ENCODE peak calls at places on chromosome 10, in nine cellular contexts. I, U, A, W, D, X, V, C and K are unnamed samples.

GRCh38 chr10:101565370-101565900 is 22.6 kb downstream of the POLL start:
- DNase-seq in D (no peak), X (no peak), V (no peak), C (no peak), I (no peak), U (no peak), A (no peak), W (no peak), K (no peak)

GRCh38 chr10:43801137-43801536 is 152.5 kb upstream of the ZNF32 start:
- DNase-seq in V (no peak), A (no peak), D (no peak), U (no peak), I (no peak), C (no peak), W (no peak), X (no peak), K (no peak)

GRCh38 chr10:124325998-124326636 is 92.6 kb downstream of the OAT start:
- DNase-seq in C (no peak), W (no peak), U (no peak), I (no peak), D (no peak), V (no peak), X (no peak), A (no peak), K (no peak)

GRCh38 chr10:118439824-118440223 is 97.7 kb upstream of the FAM204A start:
- DNase-seq in W (no peak), A (no peak), U (no peak), C (no peak), X (no peak), D (no peak), I (no peak), V (no peak), K (no peak)

GRCh38 chr10:21526952-21527633 is 1.6 kb upstream of the SKIDA1 start:
- DNase-seq in V (peak; percentile 77), A (peak; percentile 84), D (peak; percentile 73), X (no peak), I (peak; percentile 51), W (peak; percentile 80), C (peak; percentile 82), U (peak; percentile 55), K (no peak)

GRCh38 chr10:33248638-33249037 is 85.8 kb downstream of the NRP1 start:
- DNase-seq in C (no peak), W (no peak), U (peak; percentile 100), D (no peak), X (no peak), A (peak; percentile 87), I (peak; percentile 79), V (no peak), K (peak; percentile 3)

GRCh38 chr10:94403034-94403822 is 887 bp downstream of the TBC1D12 start:
- DNase-seq in X (peak; percentile 52), W (peak; percentile 79), U (peak; percentile 74), D (peak; percentile 82), C (peak; percentile 62), A (peak; percentile 86), V (peak; percentile 74), I (peak; percentile 83), K (peak; percentile 76)

GRCh38 chr10:129332476-129332875 is 134.6 kb upstream of the MGMT start:
- DNase-seq in I (no peak), C (peak; percentile 90), X (peak; percentile 6), V (peak; percentile 15), A (no peak), D (peak; percentile 56), U (peak; percentile 16), W (peak; percentile 75), K (peak; percentile 35)

GRCh38 chr10:33330543-33331019 is 3.9 kb downstream of the NRP1 start:
- DNase-seq in C (peak; percentile 81), A (peak; percentile 85), I (peak; percentile 59), X (peak; percentile 64), V (peak; percentile 87), W (peak; percentile 85), U (peak; percentile 100), D (peak; percentile 80), K (peak; percentile 67)

GRCh38 chr10:124663228-124663627 is 81.0 kb downstream of the FAM53B start:
- DNase-seq in V (no peak), A (no peak), U (no peak), I (no peak), C (no peak), X (no peak), D (no peak), W (no peak), K (no peak)

GRCh38 chr10:28533571-28534304 is 820 bp downstream of the WAC start:
- DNase-seq in C (peak; percentile 72), I (peak; percentile 48), U (peak; percentile 21), D (peak; percentile 83), A (peak; percentile 85), W (peak; percentile 79), X (no peak), V (peak; percentile 80), K (peak; percentile 73)

GRCh38 chr10:47406870-47407648 is 23.0 kb upstream of the ZNF488 start:
- DNase-seq in V (peak; percentile 89), I (no peak), X (peak; percentile 96), C (peak; percentile 17), W (no peak), D (no peak), U (peak; percentile 98), A (peak; percentile 80), K (no peak)

DNA sequence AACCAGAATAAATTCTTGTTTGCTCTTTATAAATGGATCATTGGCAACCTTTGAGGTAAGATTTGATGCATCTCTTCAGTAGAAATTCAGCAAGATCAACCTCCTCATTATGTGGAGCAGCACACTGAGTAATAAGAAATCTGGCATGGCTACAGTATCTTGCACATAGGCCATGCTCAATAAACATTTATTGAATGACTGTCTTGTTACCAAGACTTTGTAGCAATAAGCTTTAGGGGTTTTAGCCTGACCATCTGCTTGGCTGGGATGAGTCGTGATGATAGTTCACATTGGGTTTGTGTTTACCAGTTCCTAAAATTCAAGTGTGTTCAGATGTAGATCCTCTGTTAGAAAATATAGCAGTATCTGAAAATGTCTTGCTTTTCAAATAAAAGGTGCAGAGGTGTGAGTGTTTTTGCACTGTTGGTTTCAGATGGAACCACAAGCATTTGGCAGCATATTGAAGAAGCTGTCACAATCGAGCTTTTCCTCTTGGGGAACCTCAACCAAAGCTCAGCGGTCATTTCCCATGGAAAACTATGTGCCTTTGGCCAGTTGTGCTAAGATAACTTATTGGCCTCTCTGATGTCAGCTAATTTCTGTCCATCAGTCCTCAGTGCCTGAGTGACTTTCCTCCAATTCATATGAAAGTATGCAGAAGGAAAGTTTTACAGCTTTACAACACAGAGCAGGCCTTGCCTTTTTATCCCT is 442.6 kb downstream of the GFRA1 start:
- DNase-seq in X (no peak), W (no peak), V (no peak), U (peak; percentile 3), C (no peak), D (no peak), I (peak; percentile 32), A (peak; percentile 90), K (no peak)
- H2AFZ ChIP-seq in X (no peak overlapping the region), W (peak overlapping the region; percentile 48), V (no peak overlapping the region), U (no peak overlapping the region), C (no peak overlapping the region), D (no peak overlapping the region), I (no peak overlapping the region), A (no peak overlapping the region), K (no peak overlapping the region)

DNA sequence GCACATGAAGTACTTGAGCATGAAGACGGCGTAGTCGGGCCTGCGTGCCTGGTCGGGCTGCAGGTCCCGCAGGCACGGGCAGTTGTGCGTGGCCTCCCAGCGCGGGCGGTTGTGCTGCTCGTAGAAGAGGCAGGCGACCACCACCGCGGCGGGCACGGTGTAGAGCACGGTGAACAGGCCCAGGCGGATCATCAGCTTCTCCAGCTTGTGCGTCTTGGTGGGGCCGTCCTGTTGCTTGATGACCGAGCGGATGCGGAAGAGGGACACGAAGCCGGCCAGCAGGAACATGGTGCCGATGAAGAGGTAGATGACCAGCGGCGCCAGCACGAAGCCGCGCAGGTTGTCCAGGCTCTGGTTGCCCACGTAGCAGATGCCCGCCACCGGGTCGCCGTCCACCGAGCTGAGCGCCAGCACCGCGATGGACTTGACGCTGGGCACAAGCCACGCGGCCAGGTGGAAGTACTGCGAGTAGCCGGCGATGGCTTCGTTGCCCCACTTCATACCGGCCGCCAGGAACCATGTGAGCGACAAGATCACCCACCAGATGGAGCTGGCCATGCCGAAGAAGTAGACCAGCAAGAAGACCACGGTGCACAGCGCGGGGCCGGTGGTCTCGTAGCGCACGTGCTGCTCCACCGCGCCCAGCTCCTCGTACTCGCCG is 2.3 kb downstream of the FZD8 start:
- DNase-seq in C (peak; percentile 70), D (peak; percentile 53), I (no peak), W (peak; percentile 68), X (no peak), V (peak; percentile 59), U (peak; percentile 81), A (peak; percentile 60), K (no peak)
- TF ChIP-seq EZH2phosphoT487 in C (no peak), D (no peak), I (no peak), W (no peak), X (no peak), V (no peak), U (no peak), A (no peak), K (no peak)

DNA sequence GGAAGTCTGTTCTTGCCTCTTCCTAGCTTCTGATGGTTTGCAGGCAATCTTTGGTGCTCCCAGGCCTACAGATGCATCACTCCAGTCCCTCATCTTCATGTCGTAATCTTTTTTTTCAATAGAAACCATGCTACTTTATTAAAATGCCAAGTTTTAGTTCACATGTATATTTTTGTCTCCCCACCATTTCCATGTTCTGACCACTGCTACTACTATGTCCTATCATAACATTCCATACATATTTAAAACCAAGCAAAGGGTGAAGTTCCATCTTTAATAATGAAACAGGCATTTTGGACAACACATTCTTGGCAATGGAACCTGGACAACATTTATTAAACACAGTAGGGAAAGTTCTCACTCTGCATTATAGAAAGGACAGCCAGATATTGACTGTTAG is 58.8 kb downstream of the ZNF518A start:
- DNase-seq in I (no peak), U (no peak), D (no peak), W (no peak), A (peak; percentile 20), V (no peak), X (no peak), C (no peak), K (no peak)
- H2AFZ ChIP-seq in I (no peak overlapping the region), U (no peak overlapping the region), D (no peak overlapping the region), W (no peak overlapping the region), A (no peak overlapping the region), V (no peak overlapping the region), X (no peak overlapping the region), C (no peak overlapping the region), K (no peak overlapping the region)

GRCh38 chr10:58920655-58921003 is 255.8 kb upstream of the PHYHIPL start:
- DNase-seq in V (no peak), X (no peak), I (no peak), W (no peak), D (no peak), A (no peak), U (peak; percentile 79), C (no peak), K (no peak)

GRCh38 chr10:58918887-58919286 is 257.6 kb upstream of the PHYHIPL start:
- DNase-seq in W (no peak), D (no peak), A (no peak), C (no peak), I (peak; percentile 18), X (no peak), U (no peak), V (no peak), K (no peak)

GRCh38 chr10:58925381-58925780 is 251.1 kb upstream of the PHYHIPL start:
- DNase-seq in C (no peak), X (no peak), D (no peak), W (no peak), I (no peak), A (no peak), V (no peak), U (no peak), K (no peak)

GRCh38 chr10:58921366-58921947 is 255.0 kb upstream of the PHYHIPL start:
- DNase-seq in C (no peak), U (no peak), X (no peak), I (no peak), V (no peak), D (no peak), W (no peak), A (no peak), K (no peak)

GRCh38 chr10:58919927-58920654 is 256.4 kb upstream of the PHYHIPL start:
- DNase-seq in C (peak; percentile 25), W (peak; percentile 24), I (no peak), A (peak; percentile 94), U (peak; percentile 95), X (peak; percentile 94), D (no peak), V (no peak), K (no peak)
- TF ChIP-seq EZH2phosphoT487 in C (no peak), W (no peak), I (no peak), A (peak; percentile 46), U (no peak), X (no peak), D (no peak), V (no peak), K (no peak)